ENCODE peak calls at places on chromosomes 12 and 14, in eight cellular contexts. G is HCT116, J is GM23248, P is neuronal stem cell, D is fibroblast of lung, M is GM23338, R is SK-N-SH, Q is IMR-90. O is an unnamed sample.

GRCh38 chr14:56205906-56206305 is 87.7 kb downstream of the PELI2 start:
- DNase-seq in M (no peak), G (no peak), D (no peak), J (no peak), Q (no peak), P (no peak), R (no peak), O (no peak)

GRCh38 chr14:79639638-79640037 is 571.7 kb downstream of the DIO2 start:
- DNase-seq in M (no peak), G (no peak), Q (no peak), J (no peak), R (no peak), D (no peak), P (no peak), O (no peak)

GRCh38 chr12:120759591-120760348 is 34.1 kb downstream of the ACADS start:
- DNase-seq in J (no peak), M (no peak), G (no peak), P (no peak), Q (no peak), D (no peak), R (no peak), O (no peak)

GRCh38 chr14:78425782-78426181 is 255.6 kb downstream of the NRXN3 start:
- DNase-seq in G (no peak), J (no peak), P (no peak), R (no peak), D (no peak), M (no peak), Q (no peak), O (no peak)

GRCh38 chr12:46267618-46268348 is 1.1 kb downstream of the SLC38A1 start:
- DNase-seq in P (no peak), R (peak; percentile 60), G (no peak), Q (peak; percentile 24), D (peak; percentile 22), J (peak; percentile 71), M (no peak), O (peak; percentile 51)

GRCh38 chr12:73529954-73530353 is 1007.7 kb upstream of the ATXN7L3B start:
- DNase-seq in M (no peak), Q (no peak), D (no peak), J (no peak), R (no peak), G (no peak), P (no peak), O (no peak)

GRCh38 chr12:25959069-25959961 is 833 bp downstream of the RASSF8 start:
- DNase-seq in J (peak; percentile 96), Q (peak; percentile 85), D (peak; percentile 88), P (no peak), M (peak; percentile 64), R (peak; percentile 27), G (no peak), O (peak; percentile 87)

GRCh38 chr12:34219046-34219770 is 196.9 kb downstream of the ALG10 start:
- DNase-seq in P (peak; percentile 1), D (peak; percentile 9), R (peak; percentile 10), Q (peak; percentile 5), M (peak; percentile 4), J (no peak), G (no peak), O (no peak)

GRCh38 chr14:101478096-101478495 is 83.2 kb upstream of the DIO3 start:
- DNase-seq in J (no peak), Q (no peak), G (no peak), P (no peak), R (no peak), D (no peak), M (no peak), O (no peak)

GRCh38 chr14:101200650-101201516 is 297.4 kb upstream of the RTL1 start:
- DNase-seq in P (no peak), D (no peak), Q (no peak), G (no peak), R (peak; percentile 13), M (no peak), J (no peak), O (no peak)

GRCh38 chr12:44314007-44314500 is 478.2 kb downstream of the TMEM117 start:
- DNase-seq in R (no peak), M (no peak), J (no peak), Q (no peak), P (no peak), D (no peak), G (no peak), O (no peak)

GRCh38 chr12:104181313-104181712 is 34.3 kb upstream of the TXNRD1 start:
- DNase-seq in J (peak; percentile 47), R (no peak), D (peak; percentile 32), P (no peak), M (no peak), G (no peak), Q (peak; percentile 67), O (no peak)

GRCh38 chr14:67934087-67934486 is 114.5 kb downstream of the RAD51B start:
- DNase-seq in J (peak; percentile 90), M (peak; percentile 98), G (peak; percentile 71), R (peak; percentile 53), Q (peak; percentile 85), D (peak; percentile 93), P (peak; percentile 37), O (peak; percentile 85)

GRCh38 chr14:103029936-103030335 is 27.4 kb downstream of the CDC42BPB start:
- DNase-seq in D (no peak), R (no peak), J (no peak), G (no peak), M (no peak), P (no peak), Q (no peak), O (no peak)

GRCh38 chr14:90758959-90759358 is 57.3 kb downstream of the TTC7B start:
- DNase-seq in P (no peak), R (no peak), G (no peak), Q (peak; percentile 4), D (peak; percentile 15), J (peak; percentile 77), M (no peak), O (peak; percentile 8)

GRCh38 chr14:65495196-65495595 is 82.7 kb downstream of the FUT8 start:
- DNase-seq in G (no peak), Q (peak; percentile 46), D (peak; percentile 19), M (no peak), P (no peak), J (peak; percentile 67), R (no peak), O (peak; percentile 10)

GRCh38 chr12:114012744-114013431 is 46.8 kb upstream of the RBM19 start:
- DNase-seq in R (no peak), D (no peak), Q (no peak), M (no peak), J (no peak), G (no peak), P (no peak), O (no peak)

GRCh38 chr12:129887047-129887568 is 16.7 kb downstream of the TMEM132D start:
- DNase-seq in G (no peak), J (no peak), D (no peak), M (no peak), R (no peak), Q (no peak), P (no peak), O (no peak)

GRCh38 chr14:59688224-59689170 is 111.9 kb upstream of the CCDC175 start:
- DNase-seq in P (peak; percentile 29), R (peak; percentile 38), G (peak; percentile 24), Q (peak; percentile 53), J (peak; percentile 69), M (peak; percentile 82), D (peak; percentile 39), O (peak; percentile 49)

GRCh38 chr14:93960108-93960475 is 16.3 kb downstream of the ASB2 start:
- DNase-seq in P (no peak), G (no peak), M (no peak), R (no peak), J (peak; percentile 30), D (no peak), Q (peak; percentile 4), O (no peak)
- H3K27ac ChIP-seq in P (no peak overlapping the region), G (peak overlapping the region; percentile 54), M (no peak overlapping the region), R (no peak overlapping the region), J (peak overlapping the region; percentile 34), D (no peak overlapping the region), Q (no peak overlapping the region), O (peak overlapping the region; percentile 87)

DNA sequence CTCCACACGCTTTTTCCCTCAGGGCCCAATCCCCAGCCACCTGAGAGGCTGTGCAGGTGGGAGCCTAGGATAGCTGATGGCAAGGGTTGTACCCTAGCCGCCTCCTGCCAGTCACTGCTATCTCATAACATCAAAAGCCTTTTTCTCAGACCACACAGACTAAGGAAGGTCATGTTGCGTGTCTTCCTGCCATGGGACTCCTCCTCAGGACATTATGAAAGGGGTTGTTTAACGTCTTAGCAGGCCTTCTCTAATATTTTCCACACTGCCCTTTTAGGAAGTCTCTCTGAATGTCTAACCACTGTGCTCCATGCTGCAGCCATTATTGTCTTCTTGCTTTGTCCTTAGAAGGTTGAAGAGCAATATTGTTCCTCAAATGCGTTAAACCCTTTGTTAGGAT is 7.6 kb upstream of the SMUG1 start:
- DNase-seq in J (no peak), D (no peak), Q (no peak), P (no peak), M (no peak), R (no peak), G (no peak), O (peak; percentile 28)
- H3K4me3 ChIP-seq in J (no peak overlapping the region), D (no peak overlapping the region), Q (no peak overlapping the region), P (no peak overlapping the region), M (no peak overlapping the region), R (no peak overlapping the region), G (no peak overlapping the region), O (no peak overlapping the region)

GRCh38 chr12:1811281-1811947 is 9.0 kb upstream of the LRTM2 start:
- DNase-seq in J (no peak), D (peak; percentile 48), M (no peak), Q (peak; percentile 52), G (no peak), R (no peak), P (no peak), O (peak; percentile 85)
- H2AFZ ChIP-seq in J (no peak overlapping the region), D (no peak overlapping the region), M (no peak overlapping the region), Q (peak overlapping the region; percentile 89), G (no peak overlapping the region), R (no peak overlapping the region), P (no peak overlapping the region), O (no peak overlapping the region)

GRCh38 chr12:49945394-49946080 is 5.0 kb upstream of the AQP2 start:
- DNase-seq in J (peak; percentile 84), M (peak; percentile 90), P (peak; percentile 73), G (peak; percentile 62), Q (peak; percentile 79), D (peak; percentile 79), R (peak; percentile 91), O (peak; percentile 90)

GRCh38 chr12:49947593-49948226 is 2.8 kb upstream of the AQP2 start:
- DNase-seq in P (no peak), M (no peak), J (no peak), Q (no peak), G (no peak), R (no peak), D (no peak), O (no peak)

GRCh38 chr12:49944718-49945117 is 5.8 kb upstream of the AQP2 start:
- DNase-seq in R (no peak), P (no peak), D (no peak), M (no peak), G (no peak), Q (no peak), J (no peak), O (no peak)

GRCh38 chr12:49946086-49946485 is 4.5 kb upstream of the AQP2 start:
- DNase-seq in G (no peak), P (no peak), R (no peak), D (no peak), Q (no peak), M (peak; percentile 49), J (no peak), O (no peak)

DNA sequence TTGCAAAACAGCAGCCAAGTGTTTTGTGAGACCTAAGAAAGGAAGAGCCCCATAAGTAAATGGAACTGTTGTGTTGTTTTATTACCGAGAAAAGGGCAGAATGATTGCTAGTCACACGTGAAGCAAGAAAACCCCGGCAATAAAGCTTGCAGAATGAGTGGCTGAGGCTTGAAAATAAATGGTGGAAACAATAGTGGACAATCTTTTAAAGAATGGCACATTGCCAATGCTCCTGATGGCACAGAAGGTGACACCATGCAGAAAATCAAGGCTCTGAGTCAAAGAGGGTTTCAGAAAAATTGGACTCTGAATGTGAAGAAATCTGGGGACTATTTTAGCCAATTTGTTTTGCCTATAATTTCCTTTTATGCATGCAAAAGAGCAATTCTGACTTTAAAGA is 4.0 kb upstream of the AQP2 start:
- DNase-seq in M (no peak), D (no peak), G (no peak), R (no peak), J (no peak), P (no peak), Q (no peak), O (no peak)
- H3K27ac ChIP-seq in M (no peak overlapping the region), D (no peak overlapping the region), G (no peak overlapping the region), R (no peak overlapping the region), J (no peak overlapping the region), P (no peak overlapping the region), Q (no peak overlapping the region), O (no peak overlapping the region)